ENCODE peak calls at places on chromosomes 12 and 14, in six cellular contexts. S is transverse colon, O is adrenal gland, M is IMR-90, B is foreskin fibroblast, I is right atrium auricular region. R is an unnamed sample.

GRCh38 chr14:100547633-100548294 is 39.5 kb downstream of the BEGAIN start:
- DNase-seq in S (peak; percentile 82), I (peak; percentile 66), M (peak; percentile 21), O (peak; percentile 85), B (peak; percentile 65), R (no peak)

GRCh38 chr12:538731-539539 is 79.2 kb downstream of the B4GALNT3 start:
- DNase-seq in S (peak; percentile 90), O (peak; percentile 91), M (peak; percentile 42), B (peak; percentile 23), I (no peak), R (no peak)

GRCh38 chr12:6332459-6332858 is 9.4 kb downstream of the TNFRSF1A start:
- DNase-seq in B (peak; percentile 78), S (no peak), I (no peak), O (no peak), M (peak; percentile 90), R (no peak)

GRCh38 chr14:50031534-50032313 is 84.6 kb downstream of the VCPKMT start:
- DNase-seq in S (no peak), O (no peak), M (peak; percentile 45), B (no peak), I (no peak), R (no peak)

GRCh38 chr14:90730367-90730766 is 85.9 kb downstream of the TTC7B start:
- DNase-seq in M (no peak), B (no peak), S (no peak), O (no peak), I (no peak), R (peak; percentile 36)

GRCh38 chr12:92899388-92900001 is 29.6 kb downstream of the EEA1 start:
- DNase-seq in O (peak; percentile 96), S (peak; percentile 59), B (peak; percentile 98), I (peak; percentile 93), M (peak; percentile 99), R (no peak)

GRCh38 chr12:126506426-126507182 is 1441.4 kb downstream of the AACS start:
- DNase-seq in S (no peak), M (no peak), O (no peak), I (no peak), B (no peak), R (no peak)

GRCh38 chr12:92927055-92927435 is 2.0 kb downstream of the EEA1 start:
- DNase-seq in I (no peak), M (peak; percentile 28), O (peak; percentile 35), S (no peak), B (peak; percentile 63), R (no peak)

GRCh38 chr14:88871429-88871828 is 47.0 kb downstream of the TTC8 start:
- DNase-seq in I (no peak), O (no peak), M (no peak), S (no peak), B (no peak), R (no peak)

GRCh38 chr12:27178723-27179398 is 65.2 kb upstream of the STK38L start:
- DNase-seq in M (peak; percentile 53), B (no peak), S (no peak), I (no peak), O (no peak), R (no peak)

GRCh38 chr14:43503508-43503907 is 1003.6 kb downstream of the FSCB start:
- DNase-seq in O (no peak), S (no peak), B (no peak), I (no peak), M (no peak), R (no peak)

GRCh38 chr12:101793401-101793800 is 37.4 kb downstream of the GNPTAB start:
- DNase-seq in I (no peak), B (peak; percentile 47), M (peak; percentile 76), O (no peak), S (no peak), R (no peak)

GRCh38 chr12:78290606-78291345 is 460.1 kb downstream of the NAV3 start:
- DNase-seq in O (no peak), I (no peak), S (no peak), B (peak; percentile 90), M (peak; percentile 84), R (no peak)

GRCh38 chr14:59208224-59208814 is 19.9 kb downstream of the DAAM1 start:
- DNase-seq in B (peak; percentile 9), O (no peak), M (peak; percentile 69), S (no peak), I (no peak), R (no peak)

GRCh38 chr14:73269729-73270651 is 32.7 kb downstream of the PAPLN start:
- DNase-seq in I (peak; percentile 66), M (peak; percentile 18), B (peak; percentile 32), O (peak; percentile 68), S (peak; percentile 58), R (no peak)

GRCh38 chr14:58626441-58626840 is 11.3 kb upstream of the DACT1 start:
- DNase-seq in O (no peak), B (peak; percentile 71), I (no peak), S (no peak), M (peak; percentile 69), R (no peak)

GRCh38 chr12:96044017-96044985 is 8.9 kb upstream of the LTA4H start:
- DNase-seq in I (no peak), O (no peak), B (peak; percentile 57), S (no peak), M (peak; percentile 84), R (no peak)

GRCh38 chr14:29016050-29016900 is 249.7 kb downstream of the FOXG1 start:
- DNase-seq in B (peak; percentile 21), M (peak; percentile 51), I (no peak), S (no peak), O (peak; percentile 18), R (no peak)

GRCh38 chr12:70121562-70121961 is 121.7 kb upstream of the CNOT2 start:
- DNase-seq in S (no peak), M (no peak), O (no peak), B (no peak), I (no peak), R (no peak)

GRCh38 chr12:1670815-1671268 is 20.0 kb upstream of the ADIPOR2 start:
- DNase-seq in M (no peak), I (peak; percentile 23), B (no peak), O (no peak), S (peak; percentile 57), R (no peak)

GRCh38 chr12:123010681-123011080 is 30.2 kb downstream of the ARL6IP4 start:
- DNase-seq in M (no peak), O (no peak), I (no peak), B (no peak), S (no peak), R (no peak)

GRCh38 chr14:50434530-50434929 is 37.8 kb upstream of the CDKL1 start:
- DNase-seq in I (no peak), O (no peak), S (no peak), M (no peak), B (no peak), R (no peak)

GRCh38 chr14:90191585-90191984 is 64.8 kb upstream of the PSMC1 start:
- DNase-seq in S (no peak), I (no peak), O (no peak), M (no peak), B (no peak), R (no peak)

GRCh38 chr12:52036587-52037171 is 14.6 kb upstream of the NR4A1 start:
- DNase-seq in S (peak; percentile 94), M (peak; percentile 75), B (peak; percentile 69), I (peak; percentile 94), O (peak; percentile 93), R (no peak)

DNA sequence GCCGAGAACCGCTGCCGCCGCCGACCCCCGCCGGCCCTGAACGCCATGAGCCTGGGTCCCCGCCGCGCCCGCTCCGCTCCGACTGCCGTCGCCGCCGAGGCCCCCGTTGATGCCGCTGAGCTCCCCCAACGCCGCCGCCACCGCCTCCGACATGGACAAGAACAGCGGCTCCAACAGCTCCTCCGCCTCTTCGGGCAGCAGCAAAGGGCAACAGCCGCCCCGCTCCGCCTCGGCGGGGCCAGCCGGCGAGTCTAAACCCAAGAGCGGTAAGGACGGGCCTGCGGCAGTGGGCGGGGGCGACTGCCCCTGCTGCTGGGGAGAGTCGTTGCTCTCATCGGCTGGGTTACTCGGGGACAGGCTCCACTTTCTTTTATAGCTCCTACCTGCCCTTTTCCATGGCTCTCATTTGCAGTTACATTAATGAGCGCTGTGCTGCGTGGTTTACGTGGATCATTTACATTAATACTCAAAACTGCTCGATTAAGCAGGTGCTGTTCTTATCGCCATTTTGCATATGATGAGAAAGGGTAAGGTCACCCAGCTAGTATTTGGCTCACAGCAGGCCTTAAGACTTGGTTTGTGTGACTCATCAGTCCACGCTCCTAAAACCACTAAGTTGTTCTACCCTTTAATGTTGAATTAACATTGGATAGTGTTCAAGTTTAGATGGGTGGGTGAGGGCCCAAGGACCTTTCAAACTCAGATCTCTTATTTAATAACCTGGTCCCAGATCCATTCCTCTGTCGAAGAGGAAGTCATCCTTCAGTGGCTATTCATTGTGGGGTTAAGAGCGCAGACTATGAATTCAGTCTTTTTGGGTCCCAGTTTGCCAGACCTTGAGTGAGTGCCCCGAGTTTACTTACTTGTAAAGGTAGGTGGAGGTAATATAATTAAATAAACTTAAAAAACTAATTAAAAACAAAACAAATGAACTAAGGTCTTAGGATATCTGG is 823 bp downstream of the RNF10 start:
- DNase-seq in O (peak; percentile 52), S (peak; percentile 54), B (peak; percentile 71), M (peak; percentile 92), I (no peak), R (peak; percentile 76)
- TF ChIP-seq CTCF in O (no peak), S (no peak), B (no peak), M (no peak), I (no peak), R (no peak)

GRCh38 chr14:78785265-78785664 is 615.1 kb downstream of the NRXN3 start:
- DNase-seq in O (no peak), I (no peak), M (no peak), S (peak; percentile 20), B (no peak), R (no peak)

GRCh38 chr14:78788467-78789360 is 618.5 kb downstream of the NRXN3 start:
- DNase-seq in B (no peak), I (no peak), S (no peak), O (no peak), M (no peak), R (no peak)

GRCh38 chr14:78790262-78790661 is 620.1 kb downstream of the NRXN3 start:
- DNase-seq in S (no peak), I (no peak), O (no peak), M (no peak), B (no peak), R (no peak)
- TF ChIP-seq CTCF in S (no peak), I (no peak), O (no peak), M (no peak), B (no peak), R (peak; percentile 57)

GRCh38 chr12:44504799-44505198 is 371.3 kb downstream of the NELL2 start:
- DNase-seq in I (no peak), M (no peak), B (no peak), O (no peak), S (no peak), R (no peak)

GRCh38 chr12:44507471-44507870 is 368.6 kb downstream of the NELL2 start:
- DNase-seq in S (no peak), M (no peak), O (no peak), B (no peak), I (no peak), R (no peak)

GRCh38 chr12:44500423-44500822 is 375.7 kb downstream of the NELL2 start:
- DNase-seq in O (no peak), B (no peak), S (no peak), M (no peak), I (no peak), R (no peak)

GRCh38 chr12:44503329-44503728 is 372.8 kb downstream of the NELL2 start:
- DNase-seq in S (no peak), O (no peak), B (no peak), I (no peak), M (no peak), R (no peak)

GRCh38 chr12:44502681-44503080 is 373.4 kb downstream of the NELL2 start:
- DNase-seq in O (no peak), I (no peak), M (no peak), S (no peak), B (no peak), R (no peak)
- TF ChIP-seq CTCF in O (no peak), I (no peak), M (no peak), S (no peak), B (no peak), R (no peak)

GRCh38 chr14:48075487-48075886 is 400.1 kb upstream of the MDGA2 start:
- DNase-seq in O (no peak), I (no peak), S (no peak), B (no peak), M (no peak), R (no peak)
- TF ChIP-seq CTCF in O (no peak), I (no peak), S (no peak), B (no peak), M (no peak), R (no peak)